ENCODE peak calls at places on chromosome 13, in ten cellular contexts. One of them, this sample, is unnamed.

GRCh38 chr13:45362939-45363338 is 22.0 kb upstream of the TPT1 start:
- DNase-seq in tibial nerve: no peak
- DNase-seq in ascending aorta: no peak
- DNase-seq in mammary epithelial cell: no peak
- DNase-seq in cardiac muscle cell: no peak
- DNase-seq in fibroblast of lung: no peak
- DNase-seq in endodermal cell: peak; percentile 88
- DNase-seq in adrenal gland: no peak
- DNase-seq in transverse colon: no peak
- DNase-seq in HCT116: no peak
- DNase-seq in this sample: no peak

GRCh38 chr13:45630791-45631190 is 15.3 kb upstream of the ERICH6B start:
- DNase-seq in tibial nerve: no peak
- DNase-seq in ascending aorta: no peak
- DNase-seq in mammary epithelial cell: peak; percentile 53
- DNase-seq in cardiac muscle cell: no peak
- DNase-seq in fibroblast of lung: peak; percentile 4
- DNase-seq in endodermal cell: no peak
- DNase-seq in adrenal gland: no peak
- DNase-seq in transverse colon: no peak
- DNase-seq in HCT116: no peak
- DNase-seq in this sample: no peak

GRCh38 chr13:64718116-64718515 is 2512.0 kb downstream of the PCDH9 start:
- DNase-seq in tibial nerve: no peak
- DNase-seq in ascending aorta: no peak
- DNase-seq in mammary epithelial cell: no peak
- DNase-seq in cardiac muscle cell: no peak
- DNase-seq in fibroblast of lung: no peak
- DNase-seq in endodermal cell: no peak
- DNase-seq in adrenal gland: no peak
- DNase-seq in transverse colon: no peak
- DNase-seq in HCT116: no peak
- DNase-seq in this sample: no peak

GRCh38 chr13:66835040-66835628 is 395.0 kb downstream of the PCDH9 start:
- DNase-seq in tibial nerve: peak; percentile 53
- DNase-seq in ascending aorta: no peak
- DNase-seq in mammary epithelial cell: no peak
- DNase-seq in cardiac muscle cell: peak; percentile 60
- DNase-seq in fibroblast of lung: peak; percentile 39
- DNase-seq in endodermal cell: peak; percentile 53
- DNase-seq in adrenal gland: peak; percentile 90
- DNase-seq in transverse colon: peak; percentile 18
- DNase-seq in HCT116: no peak
- DNase-seq in this sample: no peak

GRCh38 chr13:110885966-110886365 is 28.9 kb downstream of the ANKRD10 start:
- DNase-seq in tibial nerve: no peak
- DNase-seq in ascending aorta: no peak
- DNase-seq in mammary epithelial cell: no peak
- DNase-seq in cardiac muscle cell: no peak
- DNase-seq in fibroblast of lung: no peak
- DNase-seq in endodermal cell: peak; percentile 82
- DNase-seq in adrenal gland: no peak
- DNase-seq in transverse colon: no peak
- DNase-seq in HCT116: no peak
- DNase-seq in this sample: no peak

GRCh38 chr13:32164622-32165268 is 133.2 kb downstream of the FRY start:
- DNase-seq in tibial nerve: no peak
- DNase-seq in ascending aorta: no peak
- DNase-seq in mammary epithelial cell: no peak
- DNase-seq in cardiac muscle cell: peak; percentile 64
- DNase-seq in fibroblast of lung: peak; percentile 68
- DNase-seq in endodermal cell: peak; percentile 81
- DNase-seq in adrenal gland: peak; percentile 61
- DNase-seq in transverse colon: no peak
- DNase-seq in HCT116: peak; percentile 75
- DNase-seq in this sample: no peak

GRCh38 chr13:55516610-55517009 is 1624.1 kb upstream of the PRR20A start:
- DNase-seq in tibial nerve: no peak
- DNase-seq in ascending aorta: no peak
- DNase-seq in mammary epithelial cell: no peak
- DNase-seq in cardiac muscle cell: no peak
- DNase-seq in fibroblast of lung: no peak
- DNase-seq in endodermal cell: no peak
- DNase-seq in adrenal gland: no peak
- DNase-seq in transverse colon: no peak
- DNase-seq in HCT116: no peak
- DNase-seq in this sample: no peak

GRCh38 chr13:102333320-102334181 is 68.3 kb downstream of the FGF14 start:
- DNase-seq in tibial nerve: no peak
- DNase-seq in ascending aorta: no peak
- DNase-seq in mammary epithelial cell: no peak
- DNase-seq in cardiac muscle cell: no peak
- DNase-seq in fibroblast of lung: no peak
- DNase-seq in endodermal cell: no peak
- DNase-seq in adrenal gland: no peak
- DNase-seq in transverse colon: no peak
- DNase-seq in HCT116: no peak
- DNase-seq in this sample: no peak

GRCh38 chr13:97322740-97323342 is 100.7 kb downstream of the MBNL2 start:
- DNase-seq in tibial nerve: no peak
- DNase-seq in ascending aorta: no peak
- DNase-seq in mammary epithelial cell: no peak
- DNase-seq in cardiac muscle cell: no peak
- DNase-seq in fibroblast of lung: peak; percentile 60
- DNase-seq in endodermal cell: no peak
- DNase-seq in adrenal gland: no peak
- DNase-seq in transverse colon: no peak
- DNase-seq in HCT116: no peak
- DNase-seq in this sample: no peak

GRCh38 chr13:89568276-89568675 is 1779.2 kb upstream of the MIR17HG start:
- DNase-seq in tibial nerve: no peak
- DNase-seq in ascending aorta: no peak
- DNase-seq in mammary epithelial cell: no peak
- DNase-seq in cardiac muscle cell: no peak
- DNase-seq in fibroblast of lung: peak; percentile 24
- DNase-seq in endodermal cell: no peak
- DNase-seq in adrenal gland: no peak
- DNase-seq in transverse colon: no peak
- DNase-seq in HCT116: no peak
- DNase-seq in this sample: no peak

GRCh38 chr13:100131863-100132574 is 43.1 kb downstream of the PCCA start:
- DNase-seq in tibial nerve: no peak
- DNase-seq in ascending aorta: no peak
- DNase-seq in mammary epithelial cell: peak; percentile 89
- DNase-seq in cardiac muscle cell: no peak
- DNase-seq in fibroblast of lung: peak; percentile 96
- DNase-seq in endodermal cell: no peak
- DNase-seq in adrenal gland: no peak
- DNase-seq in transverse colon: no peak
- DNase-seq in HCT116: peak; percentile 45
- DNase-seq in this sample: no peak

GRCh38 chr13:52846567-52847321 is 1.7 kb downstream of the PCDH8 start:
- DNase-seq in tibial nerve: peak; percentile 48
- DNase-seq in ascending aorta: no peak
- DNase-seq in mammary epithelial cell: peak; percentile 21
- DNase-seq in cardiac muscle cell: peak; percentile 90
- DNase-seq in fibroblast of lung: peak; percentile 25
- DNase-seq in endodermal cell: peak; percentile 96
- DNase-seq in adrenal gland: no peak
- DNase-seq in transverse colon: peak; percentile 54
- DNase-seq in HCT116: no peak
- DNase-seq in this sample: peak; percentile 73

GRCh38 chr13:99439048-99439447 is 62.2 kb upstream of the TM9SF2 start:
- DNase-seq in tibial nerve: no peak
- DNase-seq in ascending aorta: no peak
- DNase-seq in mammary epithelial cell: no peak
- DNase-seq in cardiac muscle cell: peak; percentile 30
- DNase-seq in fibroblast of lung: no peak
- DNase-seq in endodermal cell: no peak
- DNase-seq in adrenal gland: no peak
- DNase-seq in transverse colon: no peak
- DNase-seq in HCT116: no peak
- DNase-seq in this sample: no peak

GRCh38 chr13:107866666-107867623 is 348.4 kb downstream of the LIG4 start:
- DNase-seq in tibial nerve: no peak
- DNase-seq in ascending aorta: no peak
- DNase-seq in mammary epithelial cell: peak; percentile 14
- DNase-seq in cardiac muscle cell: peak; percentile 66
- DNase-seq in fibroblast of lung: peak; percentile 61
- DNase-seq in endodermal cell: peak; percentile 75
- DNase-seq in adrenal gland: no peak
- DNase-seq in transverse colon: no peak
- DNase-seq in HCT116: no peak
- DNase-seq in this sample: peak; percentile 66

GRCh38 chr13:111622051-111622531 is 301.6 kb downstream of the TEX29 start:
- DNase-seq in tibial nerve: no peak
- DNase-seq in ascending aorta: no peak
- DNase-seq in mammary epithelial cell: no peak
- DNase-seq in cardiac muscle cell: no peak
- DNase-seq in fibroblast of lung: no peak
- DNase-seq in endodermal cell: peak; percentile 55
- DNase-seq in adrenal gland: no peak
- DNase-seq in transverse colon: no peak
- DNase-seq in HCT116: no peak
- DNase-seq in this sample: no peak

DNA sequence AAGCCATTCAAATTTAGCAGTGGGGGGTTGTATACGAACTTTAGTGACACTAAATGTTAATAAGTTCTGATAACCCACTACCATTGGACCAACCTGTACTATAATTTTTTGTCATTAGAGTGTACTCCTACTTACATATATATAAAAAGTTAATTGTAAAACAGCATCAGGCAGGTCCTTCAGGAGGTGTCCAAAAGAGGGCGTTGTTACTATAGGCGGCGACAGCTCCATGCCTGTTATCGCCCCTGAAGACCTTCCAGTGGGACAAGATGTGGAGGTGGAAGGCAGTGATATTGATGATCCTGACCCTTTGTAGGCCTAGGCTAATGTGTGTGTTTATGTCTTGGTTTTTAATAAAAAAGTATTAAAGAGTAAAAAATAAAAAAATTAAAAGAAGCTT is 27.5 kb downstream of the SPRYD7 start:
- DNase-seq in tibial nerve: no peak
- DNase-seq in ascending aorta: no peak
- DNase-seq in mammary epithelial cell: no peak
- DNase-seq in cardiac muscle cell: no peak
- DNase-seq in fibroblast of lung: no peak
- DNase-seq in endodermal cell: peak; percentile 52
- DNase-seq in adrenal gland: no peak
- DNase-seq in transverse colon: no peak
- DNase-seq in HCT116: peak; percentile 2
- DNase-seq in this sample: no peak
- TF ChIP-seq CTCF in tibial nerve: no peak
- TF ChIP-seq CTCF in ascending aorta: no peak
- TF ChIP-seq CTCF in mammary epithelial cell: no peak
- TF ChIP-seq CTCF in cardiac muscle cell: no peak
- TF ChIP-seq CTCF in fibroblast of lung: no peak
- TF ChIP-seq CTCF in endodermal cell: peak; percentile 66
- TF ChIP-seq CTCF in adrenal gland: no peak
- TF ChIP-seq CTCF in transverse colon: no peak
- TF ChIP-seq CTCF in HCT116: peak; percentile 37
- TF ChIP-seq CTCF in this sample: no peak

GRCh38 chr13:75850915-75851314 is 214.8 kb downstream of the LMO7 start:
- DNase-seq in tibial nerve: no peak
- DNase-seq in ascending aorta: no peak
- DNase-seq in mammary epithelial cell: no peak
- DNase-seq in cardiac muscle cell: no peak
- DNase-seq in fibroblast of lung: no peak
- DNase-seq in endodermal cell: no peak
- DNase-seq in adrenal gland: no peak
- DNase-seq in transverse colon: no peak
- DNase-seq in HCT116: no peak
- DNase-seq in this sample: no peak

GRCh38 chr13:75857291-75857690 is 221.2 kb downstream of the LMO7 start:
- DNase-seq in tibial nerve: no peak
- DNase-seq in ascending aorta: no peak
- DNase-seq in mammary epithelial cell: no peak
- DNase-seq in cardiac muscle cell: no peak
- DNase-seq in fibroblast of lung: no peak
- DNase-seq in endodermal cell: no peak
- DNase-seq in adrenal gland: no peak
- DNase-seq in transverse colon: no peak
- DNase-seq in HCT116: no peak
- DNase-seq in this sample: no peak

GRCh38 chr13:75855216-75855615 is 219.1 kb downstream of the LMO7 start:
- DNase-seq in tibial nerve: no peak
- DNase-seq in ascending aorta: no peak
- DNase-seq in mammary epithelial cell: no peak
- DNase-seq in cardiac muscle cell: no peak
- DNase-seq in fibroblast of lung: no peak
- DNase-seq in endodermal cell: peak; percentile 57
- DNase-seq in adrenal gland: no peak
- DNase-seq in transverse colon: no peak
- DNase-seq in HCT116: no peak
- DNase-seq in this sample: no peak

GRCh38 chr13:75860935-75861334 is 224.8 kb downstream of the LMO7 start:
- DNase-seq in tibial nerve: no peak
- DNase-seq in ascending aorta: no peak
- DNase-seq in mammary epithelial cell: no peak
- DNase-seq in cardiac muscle cell: no peak
- DNase-seq in fibroblast of lung: peak; percentile 25
- DNase-seq in endodermal cell: no peak
- DNase-seq in adrenal gland: no peak
- DNase-seq in transverse colon: no peak
- DNase-seq in HCT116: no peak
- DNase-seq in this sample: no peak

GRCh38 chr13:75855847-75856246 is 219.7 kb downstream of the LMO7 start:
- DNase-seq in tibial nerve: no peak
- DNase-seq in ascending aorta: no peak
- DNase-seq in mammary epithelial cell: no peak
- DNase-seq in cardiac muscle cell: no peak
- DNase-seq in fibroblast of lung: no peak
- DNase-seq in endodermal cell: no peak
- DNase-seq in adrenal gland: no peak
- DNase-seq in transverse colon: no peak
- DNase-seq in HCT116: no peak
- DNase-seq in this sample: no peak
- H3K27ac ChIP-seq in tibial nerve: no peak overlapping the region
- H3K27ac ChIP-seq in ascending aorta: no peak overlapping the region
- H3K27ac ChIP-seq in mammary epithelial cell: no peak overlapping the region
- H3K27ac ChIP-seq in cardiac muscle cell: peak overlapping the region; percentile 7
- H3K27ac ChIP-seq in fibroblast of lung: no peak overlapping the region
- H3K27ac ChIP-seq in endodermal cell: no peak overlapping the region
- H3K27ac ChIP-seq in adrenal gland: no peak overlapping the region
- H3K27ac ChIP-seq in transverse colon: no peak overlapping the region
- H3K27ac ChIP-seq in HCT116: no peak overlapping the region
- H3K27ac ChIP-seq in this sample: no peak overlapping the region

GRCh38 chr13:94143624-94144350 is 335.7 kb downstream of the DCT start:
- DNase-seq in tibial nerve: no peak
- DNase-seq in ascending aorta: no peak
- DNase-seq in mammary epithelial cell: no peak
- DNase-seq in cardiac muscle cell: no peak
- DNase-seq in fibroblast of lung: no peak
- DNase-seq in endodermal cell: peak; percentile 66
- DNase-seq in adrenal gland: no peak
- DNase-seq in transverse colon: no peak
- DNase-seq in HCT116: no peak
- DNase-seq in this sample: no peak
- H3K4me3 ChIP-seq in tibial nerve: no peak overlapping the region
- H3K4me3 ChIP-seq in ascending aorta: no peak overlapping the region
- H3K4me3 ChIP-seq in mammary epithelial cell: no peak overlapping the region
- H3K4me3 ChIP-seq in cardiac muscle cell: no peak overlapping the region
- H3K4me3 ChIP-seq in fibroblast of lung: no peak overlapping the region
- H3K4me3 ChIP-seq in endodermal cell: no peak overlapping the region
- H3K4me3 ChIP-seq in adrenal gland: no peak overlapping the region
- H3K4me3 ChIP-seq in transverse colon: no peak overlapping the region
- H3K4me3 ChIP-seq in HCT116: no peak overlapping the region
- H3K4me3 ChIP-seq in this sample: no peak overlapping the region

GRCh38 chr13:70623260-70623659 is 515.0 kb upstream of the KLHL1 start:
- DNase-seq in tibial nerve: no peak
- DNase-seq in ascending aorta: no peak
- DNase-seq in mammary epithelial cell: no peak
- DNase-seq in cardiac muscle cell: no peak
- DNase-seq in fibroblast of lung: peak; percentile 3
- DNase-seq in endodermal cell: no peak
- DNase-seq in adrenal gland: no peak
- DNase-seq in transverse colon: no peak
- DNase-seq in HCT116: no peak
- DNase-seq in this sample: no peak
- TF ChIP-seq CTCF in tibial nerve: peak; percentile 27
- TF ChIP-seq CTCF in ascending aorta: no peak
- TF ChIP-seq CTCF in mammary epithelial cell: peak; percentile 35
- TF ChIP-seq CTCF in cardiac muscle cell: peak; percentile 32
- TF ChIP-seq CTCF in fibroblast of lung: peak; percentile 30
- TF ChIP-seq CTCF in endodermal cell: peak; percentile 62
- TF ChIP-seq CTCF in adrenal gland: peak; percentile 25
- TF ChIP-seq CTCF in transverse colon: peak; percentile 30
- TF ChIP-seq CTCF in HCT116: peak; percentile 47
- TF ChIP-seq CTCF in this sample: peak; percentile 53

This sample was measured in upper lobe of right lung.